ENCODE peak calls at places on chromosomes 3 and 15, in ten cellular contexts. One of them, this sample, is unnamed.

GRCh38 chr3:33392703-33393125 is 47.5 kb downstream of the UBP1 start:
- DNase-seq in EH: peak
- DNase-seq in activated naive CD4-positive, alpha-beta T cell: no peak
- DNase-seq in NCI-H1436: no peak
- DNase-seq in RPMI7951: peak
- DNase-seq in T-helper 22 cell: no peak
- DNase-seq in caudate nucleus: no peak
- DNase-seq in HT-29: peak
- DNase-seq in anterior cingulate cortex: no peak
- DNase-seq in effector CD8-positive, alpha-beta T cell: no peak
- DNase-seq in this sample: peak

GRCh38 chr3:30500666-30501399 is 105.6 kb upstream of the TGFBR2 start:
- DNase-seq in caudate nucleus: no peak
- DNase-seq in anterior cingulate cortex: no peak
- DNase-seq in EH: no peak
- DNase-seq in RPMI7951: no peak
- DNase-seq in HT-29: no peak
- DNase-seq in effector CD8-positive, alpha-beta T cell: no peak
- DNase-seq in T-helper 22 cell: no peak
- DNase-seq in NCI-H1436: no peak
- DNase-seq in activated naive CD4-positive, alpha-beta T cell: no peak
- DNase-seq in this sample: no peak

GRCh38 chr3:114775395-114775794 is 371.7 kb downstream of the ZBTB20 start:
- DNase-seq in RPMI7951: peak
- DNase-seq in caudate nucleus: no peak
- DNase-seq in NCI-H1436: no peak
- DNase-seq in anterior cingulate cortex: no peak
- DNase-seq in effector CD8-positive, alpha-beta T cell: no peak
- DNase-seq in T-helper 22 cell: no peak
- DNase-seq in EH: peak
- DNase-seq in activated naive CD4-positive, alpha-beta T cell: no peak
- DNase-seq in HT-29: no peak
- DNase-seq in this sample: no peak

GRCh38 chr3:178711753-178712152 is 175.5 kb downstream of the KCNMB2 start:
- DNase-seq in caudate nucleus: no peak
- DNase-seq in T-helper 22 cell: no peak
- DNase-seq in EH: no peak
- DNase-seq in effector CD8-positive, alpha-beta T cell: no peak
- DNase-seq in HT-29: no peak
- DNase-seq in RPMI7951: no peak
- DNase-seq in activated naive CD4-positive, alpha-beta T cell: no peak
- DNase-seq in NCI-H1436: no peak
- DNase-seq in anterior cingulate cortex: no peak
- DNase-seq in this sample: no peak

GRCh38 chr3:126834596-126835471 is 130.8 kb downstream of the CHCHD6 start:
- DNase-seq in NCI-H1436: no peak
- DNase-seq in activated naive CD4-positive, alpha-beta T cell: no peak
- DNase-seq in RPMI7951: peak
- DNase-seq in caudate nucleus: no peak
- DNase-seq in HT-29: peak
- DNase-seq in effector CD8-positive, alpha-beta T cell: no peak
- DNase-seq in anterior cingulate cortex: no peak
- DNase-seq in EH: no peak
- DNase-seq in T-helper 22 cell: no peak
- DNase-seq in this sample: no peak

GRCh38 chr3:184467171-184467570 is 87.3 kb downstream of the CHRD start:
- DNase-seq in NCI-H1436: no peak
- DNase-seq in activated naive CD4-positive, alpha-beta T cell: no peak
- DNase-seq in EH: no peak
- DNase-seq in HT-29: no peak
- DNase-seq in RPMI7951: no peak
- DNase-seq in effector CD8-positive, alpha-beta T cell: no peak
- DNase-seq in caudate nucleus: no peak
- DNase-seq in T-helper 22 cell: no peak
- DNase-seq in anterior cingulate cortex: no peak
- DNase-seq in this sample: no peak

GRCh38 chr3:105033081-105033480 is 333.6 kb upstream of the ALCAM start:
- DNase-seq in caudate nucleus: no peak
- DNase-seq in T-helper 22 cell: no peak
- DNase-seq in RPMI7951: no peak
- DNase-seq in EH: no peak
- DNase-seq in activated naive CD4-positive, alpha-beta T cell: no peak
- DNase-seq in NCI-H1436: no peak
- DNase-seq in anterior cingulate cortex: no peak
- DNase-seq in HT-29: no peak
- DNase-seq in effector CD8-positive, alpha-beta T cell: no peak
- DNase-seq in this sample: no peak

GRCh38 chr3:14488286-14489036 is 51.7 kb downstream of the GRIP2 start:
- DNase-seq in T-helper 22 cell: no peak
- DNase-seq in activated naive CD4-positive, alpha-beta T cell: no peak
- DNase-seq in effector CD8-positive, alpha-beta T cell: no peak
- DNase-seq in RPMI7951: no peak
- DNase-seq in anterior cingulate cortex: no peak
- DNase-seq in HT-29: no peak
- DNase-seq in NCI-H1436: no peak
- DNase-seq in caudate nucleus: no peak
- DNase-seq in EH: no peak
- DNase-seq in this sample: peak

GRCh38 chr3:172246107-172246870 is 202.0 kb downstream of the GHSR start:
- DNase-seq in caudate nucleus: no peak
- DNase-seq in effector CD8-positive, alpha-beta T cell: no peak
- DNase-seq in T-helper 22 cell: no peak
- DNase-seq in activated naive CD4-positive, alpha-beta T cell: no peak
- DNase-seq in anterior cingulate cortex: no peak
- DNase-seq in EH: no peak
- DNase-seq in NCI-H1436: no peak
- DNase-seq in RPMI7951: peak
- DNase-seq in HT-29: no peak
- DNase-seq in this sample: peak

GRCh38 chr3:52930748-52931147 is 33.4 kb upstream of the STIMATE start:
- DNase-seq in activated naive CD4-positive, alpha-beta T cell: no peak
- DNase-seq in anterior cingulate cortex: no peak
- DNase-seq in T-helper 22 cell: no peak
- DNase-seq in NCI-H1436: no peak
- DNase-seq in HT-29: no peak
- DNase-seq in caudate nucleus: no peak
- DNase-seq in EH: no peak
- DNase-seq in effector CD8-positive, alpha-beta T cell: no peak
- DNase-seq in RPMI7951: no peak
- DNase-seq in this sample: no peak

GRCh38 chr15:51030649-51031316 is 63.9 kb downstream of the TNFAIP8L3 start:
- DNase-seq in T-helper 22 cell: no peak
- DNase-seq in HT-29: peak
- DNase-seq in activated naive CD4-positive, alpha-beta T cell: no peak
- DNase-seq in caudate nucleus: no peak
- DNase-seq in EH: peak
- DNase-seq in anterior cingulate cortex: no peak
- DNase-seq in effector CD8-positive, alpha-beta T cell: no peak
- DNase-seq in RPMI7951: peak
- DNase-seq in NCI-H1436: no peak
- DNase-seq in this sample: peak

GRCh38 chr3:125437631-125438435 is 62.7 kb upstream of the ZNF148 start:
- DNase-seq in EH: peak
- DNase-seq in activated naive CD4-positive, alpha-beta T cell: peak
- DNase-seq in caudate nucleus: no peak
- DNase-seq in HT-29: peak
- DNase-seq in NCI-H1436: peak
- DNase-seq in RPMI7951: peak
- DNase-seq in T-helper 22 cell: peak
- DNase-seq in anterior cingulate cortex: no peak
- DNase-seq in effector CD8-positive, alpha-beta T cell: peak
- DNase-seq in this sample: peak

GRCh38 chr15:91857772-91858171 is 4.3 kb downstream of the SLCO3A1 start:
- DNase-seq in RPMI7951: no peak
- DNase-seq in EH: no peak
- DNase-seq in T-helper 22 cell: peak
- DNase-seq in effector CD8-positive, alpha-beta T cell: no peak
- DNase-seq in caudate nucleus: no peak
- DNase-seq in HT-29: no peak
- DNase-seq in activated naive CD4-positive, alpha-beta T cell: no peak
- DNase-seq in NCI-H1436: no peak
- DNase-seq in anterior cingulate cortex: no peak
- DNase-seq in this sample: no peak

GRCh38 chr3:126811530-126811929 is 107.5 kb downstream of the CHCHD6 start:
- DNase-seq in NCI-H1436: no peak
- DNase-seq in EH: peak
- DNase-seq in T-helper 22 cell: no peak
- DNase-seq in HT-29: no peak
- DNase-seq in effector CD8-positive, alpha-beta T cell: no peak
- DNase-seq in activated naive CD4-positive, alpha-beta T cell: no peak
- DNase-seq in caudate nucleus: no peak
- DNase-seq in anterior cingulate cortex: no peak
- DNase-seq in RPMI7951: peak
- DNase-seq in this sample: no peak

GRCh38 chr3:156862338-156862737 is 36.2 kb downstream of the LEKR1 start:
- DNase-seq in EH: no peak
- DNase-seq in effector CD8-positive, alpha-beta T cell: no peak
- DNase-seq in activated naive CD4-positive, alpha-beta T cell: no peak
- DNase-seq in HT-29: no peak
- DNase-seq in anterior cingulate cortex: no peak
- DNase-seq in T-helper 22 cell: no peak
- DNase-seq in RPMI7951: no peak
- DNase-seq in caudate nucleus: no peak
- DNase-seq in NCI-H1436: no peak
- DNase-seq in this sample: no peak

GRCh38 chr15:91954211-91954804 is 100.8 kb downstream of the SLCO3A1 start:
- DNase-seq in RPMI7951: no peak
- DNase-seq in T-helper 22 cell: no peak
- DNase-seq in anterior cingulate cortex: no peak
- DNase-seq in NCI-H1436: no peak
- DNase-seq in EH: no peak
- DNase-seq in activated naive CD4-positive, alpha-beta T cell: no peak
- DNase-seq in HT-29: peak
- DNase-seq in caudate nucleus: no peak
- DNase-seq in effector CD8-positive, alpha-beta T cell: no peak
- DNase-seq in this sample: no peak

GRCh38 chr3:52714335-52715302 is 8.7 kb downstream of the SPCS1 start:
- DNase-seq in activated naive CD4-positive, alpha-beta T cell: no peak
- DNase-seq in caudate nucleus: no peak
- DNase-seq in HT-29: no peak
- DNase-seq in effector CD8-positive, alpha-beta T cell: no peak
- DNase-seq in NCI-H1436: no peak
- DNase-seq in RPMI7951: no peak
- DNase-seq in T-helper 22 cell: no peak
- DNase-seq in anterior cingulate cortex: no peak
- DNase-seq in EH: no peak
- DNase-seq in this sample: no peak